ENCODE peak calls at places on chromosomes 11 and 22, in ten cellular contexts. P is neural progenitor cell, Y is GM23338, C is ovary, D is right lobe of liver, S is lung, E is spleen, O is body of pancreas, R is left ventricle myocardium inferior, L is lower lobe of right lung. U is an unnamed sample. For H3K27me3, the result is how much of the 10 kb centered on the place peaks cover.

GRCh38 chr11:47143322-47143721 is 33.4 kb downstream of the ARFGAP2 start:
- DNase-seq in P (no peak), Y (no peak), C (peak), D (no peak), S (no peak), E (no peak), O (no peak), R (peak), L (no peak), U (no peak)

GRCh38 chr11:2791139-2791520 is 91.3 kb upstream of the KCNQ1OT1 start:
- DNase-seq in P (no peak), Y (no peak), C (peak), D (peak), S (no peak), E (peak), O (peak), R (peak), L (peak), U (no peak)

GRCh38 chr11:64355078-64355940 is 3.7 kb upstream of the RPS6KA4 start:
- DNase-seq in P (peak), Y (peak), C (peak), D (peak), S (peak), E (peak), O (peak), R (peak), L (peak), U (peak)

GRCh38 chr11:61973603-61974162 is 6.2 kb upstream of the FTH1 start:
- DNase-seq in P (peak), Y (no peak), C (peak), D (peak), S (no peak), E (peak), O (no peak), R (no peak), L (no peak), U (peak)

GRCh38 chr22:23833017-23833795 is 5.6 kb downstream of the DERL3 start:
- DNase-seq in P (no peak), Y (no peak), C (no peak), D (peak), S (no peak), E (peak), O (no peak), R (no peak), L (peak), U (no peak)

GRCh38 chr11:73797457-73797856 is 9.8 kb downstream of the MRPL48 start:
- DNase-seq in P (no peak), Y (no peak), C (no peak), D (no peak), S (no peak), E (no peak), O (peak), R (peak), L (no peak), U (no peak)

GRCh38 chr22:40541300-40541699 is 95.2 kb downstream of the MRTFA start:
- DNase-seq in P (no peak), Y (no peak), C (no peak), D (no peak), S (no peak), E (no peak), O (no peak), R (no peak), L (no peak), U (no peak)

GRCh38 chr11:20668844-20669832 is at the start of gene NELL1:
- DNase-seq in P (peak), Y (peak), C (no peak), D (no peak), S (no peak), E (no peak), O (no peak), R (no peak), L (no peak), U (no peak)

GRCh38 chr11:129853508-129854228 is 38.0 kb downstream of the TMEM45B start:
- DNase-seq in P (no peak), Y (peak), C (peak), D (peak), S (peak), E (no peak), O (peak), R (no peak), L (peak), U (peak)

GRCh38 chr11:102946237-102946636 is 9.3 kb downstream of the MMP13 start:
- DNase-seq in P (no peak), Y (no peak), C (no peak), D (no peak), S (no peak), E (no peak), O (no peak), R (no peak), L (no peak), U (no peak)

GRCh38 chr11:116110356-116110755 is 606.1 kb upstream of the CADM1 start:
- DNase-seq in P (no peak), Y (no peak), C (no peak), D (no peak), S (no peak), E (no peak), O (no peak), R (no peak), L (no peak), U (no peak)

GRCh38 chr11:8092587-8093424 is 11.8 kb downstream of the TUB start:
- DNase-seq in P (peak), Y (peak), C (peak), D (peak), S (peak), E (peak), O (peak), R (peak), L (peak), U (peak)

GRCh38 chr11:2300936-2301630 is 635 bp downstream of the C11orf21 start:
- DNase-seq in P (no peak), Y (no peak), C (no peak), D (peak), S (peak), E (peak), O (no peak), R (no peak), L (no peak), U (no peak)

GRCh38 chr22:49903322-49904039 is 14.8 kb downstream of the ALG12 start:
- DNase-seq in P (no peak), Y (no peak), C (no peak), D (no peak), S (no peak), E (peak), O (no peak), R (no peak), L (no peak), U (no peak)

GRCh38 chr22:40310081-40310770 is 36.1 kb upstream of the ADSL start:
- DNase-seq in P (no peak), Y (no peak), C (no peak), D (no peak), S (no peak), E (no peak), O (no peak), R (no peak), L (no peak), U (no peak)

GRCh38 chr11:70530629-70531185 is 132.4 kb downstream of the CTTN start:
- DNase-seq in P (no peak), Y (no peak), C (no peak), D (no peak), S (no peak), E (peak), O (no peak), R (peak), L (no peak), U (no peak)

GRCh38 chr11:110873953-110874352 is 161.7 kb upstream of the ARHGAP20 start:
- DNase-seq in P (no peak), Y (no peak), C (no peak), D (no peak), S (no peak), E (no peak), O (no peak), R (no peak), L (no peak), U (no peak)

GRCh38 chr11:84117394-84117793 is 831.2 kb upstream of the CCDC90B start:
- DNase-seq in P (no peak), Y (no peak), C (no peak), D (no peak), S (no peak), E (no peak), O (no peak), R (no peak), L (no peak), U (no peak)

GRCh38 chr11:44861829-44862545 is 88.7 kb downstream of the TP53I11 start:
- DNase-seq in P (peak), Y (peak), C (peak), D (no peak), S (peak), E (peak), O (peak), R (peak), L (peak), U (peak)

GRCh38 chr11:17739945-17740338 is 5.4 kb downstream of the KCNC1 start:
- DNase-seq in P (no peak), Y (no peak), C (no peak), D (no peak), S (no peak), E (peak), O (no peak), R (no peak), L (no peak), U (no peak)

GRCh38 chr11:17742019-17742418 is 7.4 kb downstream of the KCNC1 start:
- DNase-seq in P (no peak), Y (no peak), C (no peak), D (no peak), S (no peak), E (peak), O (no peak), R (no peak), L (no peak), U (no peak)

GRCh38 chr11:17740649-17741235 is 6.2 kb downstream of the KCNC1 start:
- DNase-seq in P (no peak), Y (no peak), C (no peak), D (no peak), S (no peak), E (peak), O (no peak), R (no peak), L (no peak), U (no peak)

GRCh38 chr11:17743026-17743807 is 8.6 kb downstream of the KCNC1 start:
- DNase-seq in P (no peak), Y (no peak), C (no peak), D (no peak), S (no peak), E (peak), O (no peak), R (no peak), L (no peak), U (no peak)

GRCh38 chr11:17741487-17741886 is 6.9 kb downstream of the KCNC1 start:
- DNase-seq in P (no peak), Y (no peak), C (no peak), D (no peak), S (no peak), E (peak), O (no peak), R (no peak), L (no peak), U (no peak)
- H3K27me3 ChIP-seq in P (under half), Y (under half), C (under half), D (under half), S (under half), E (under half), O (under half), R (half or more), L (under half), U (under half)

DNA sequence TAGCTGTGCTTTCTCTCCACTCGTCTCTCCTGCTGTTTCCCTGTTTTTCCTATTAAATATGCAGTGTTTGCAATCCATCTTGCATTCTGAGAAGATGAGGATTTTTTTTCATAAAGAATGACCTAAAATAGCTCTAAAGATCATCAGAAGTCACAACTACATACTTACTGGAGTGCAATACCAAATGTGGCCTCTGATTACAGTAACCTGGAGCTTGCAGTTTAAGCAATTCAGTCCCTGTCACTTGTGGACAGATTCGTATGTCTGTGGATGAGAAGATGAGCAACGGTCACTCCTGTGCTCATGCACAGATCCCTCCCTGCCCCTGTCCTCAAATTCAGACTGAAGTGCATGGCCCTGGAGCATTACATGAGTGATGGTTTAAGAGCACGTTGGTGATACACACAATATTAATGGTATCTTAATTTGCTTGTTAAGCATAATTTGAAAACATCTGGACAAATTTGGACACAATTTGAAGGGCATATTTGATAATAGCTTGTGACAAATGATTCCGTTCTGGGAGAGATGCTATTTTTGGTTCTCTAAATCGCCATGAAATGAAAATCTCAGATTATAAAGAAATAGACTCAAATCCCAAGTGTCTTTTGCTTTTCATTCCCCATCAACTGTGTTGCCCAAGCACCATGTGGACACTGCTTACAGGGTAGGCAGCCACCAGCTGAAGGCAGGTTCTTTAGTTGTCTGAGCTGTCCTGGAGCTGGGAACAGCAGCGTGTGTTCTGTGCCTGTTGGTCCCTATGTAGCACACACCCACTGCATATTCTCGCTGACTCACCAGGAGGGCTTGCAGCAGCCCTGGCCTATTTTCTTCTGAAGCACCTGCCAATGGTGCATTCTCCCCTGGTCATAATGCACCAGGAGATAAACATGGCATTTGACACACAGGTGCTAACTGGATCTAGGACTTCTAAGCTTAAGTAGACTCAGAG is 32.6 kb upstream of the PRAME start:
- DNase-seq in P (no peak), Y (no peak), C (no peak), D (no peak), S (no peak), E (no peak), O (no peak), R (no peak), L (no peak), U (no peak)
- TF ChIP-seq CTCF in P (no peak), Y (no peak), C (no peak), D (peak), S (no peak), E (no peak), O (no peak), R (no peak), L (no peak), U (no peak)

GRCh38 chr11:123806249-123806648 is at the start of gene OR6M1:
- DNase-seq in P (no peak), Y (no peak), C (no peak), D (no peak), S (no peak), E (no peak), O (no peak), R (no peak), L (no peak), U (no peak)
- H3K27me3 ChIP-seq in P (under half), Y (under half), C (under half), D (under half), S (under half), E (under half), O (under half), R (under half), L (under half), U (under half)

GRCh38 chr11:32847511-32847910 is 17.8 kb downstream of the PRRG4 start:
- DNase-seq in P (no peak), Y (no peak), C (no peak), D (no peak), S (no peak), E (no peak), O (no peak), R (no peak), L (no peak), U (no peak)

GRCh38 chr11:32852142-32852541 is 22.4 kb downstream of the PRRG4 start:
- DNase-seq in P (no peak), Y (no peak), C (no peak), D (no peak), S (peak), E (no peak), O (no peak), R (no peak), L (no peak), U (peak)

DNA sequence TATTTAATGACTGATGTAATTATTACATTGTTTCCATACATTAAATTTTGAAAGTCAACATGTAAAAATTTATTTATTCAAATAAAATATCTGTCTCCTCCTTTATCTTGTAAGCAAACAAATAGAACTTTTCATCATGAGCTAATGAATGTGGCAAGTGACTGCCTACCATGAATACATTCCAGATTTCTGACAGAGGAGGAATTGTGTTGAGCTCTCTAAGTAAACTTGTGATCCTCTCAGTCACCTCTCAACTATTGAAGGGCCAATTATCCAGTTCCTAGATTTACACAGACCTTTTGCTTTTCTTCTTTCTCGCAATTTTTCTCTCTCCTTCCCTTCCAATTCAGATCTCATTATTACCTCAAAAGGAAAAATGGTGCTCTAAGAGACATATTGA is 21.5 kb downstream of the PRRG4 start:
- DNase-seq in P (no peak), Y (no peak), C (no peak), D (no peak), S (no peak), E (no peak), O (no peak), R (no peak), L (no peak), U (no peak)
- TF ChIP-seq CTCF in P (no peak), Y (no peak), C (no peak), D (no peak), S (no peak), E (no peak), O (no peak), R (no peak), L (no peak), U (no peak)

DNA sequence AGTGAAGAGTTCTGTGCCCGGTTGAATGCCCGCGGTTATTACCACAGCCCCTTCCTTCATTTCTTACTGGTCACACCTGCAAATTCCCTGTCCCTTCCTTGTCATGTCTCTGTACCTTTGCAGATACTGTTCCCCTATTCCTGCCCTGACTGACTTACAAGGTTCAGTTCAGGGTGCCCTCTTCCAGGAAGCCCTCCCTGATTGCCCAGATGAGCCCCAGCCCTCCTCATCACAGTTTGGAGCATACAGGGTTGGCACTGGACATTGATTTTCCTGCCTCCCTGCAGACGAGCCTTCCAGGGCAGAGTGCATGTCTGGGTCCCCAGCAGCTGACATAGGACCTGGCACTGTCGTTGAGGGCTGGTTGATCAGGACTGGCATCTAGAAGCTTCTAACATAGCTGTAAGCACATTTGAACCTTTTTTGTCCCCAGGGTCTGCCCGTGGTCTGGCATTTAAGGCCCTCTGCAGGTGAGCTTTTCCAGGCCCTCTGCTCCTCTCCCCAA is 70.4 kb upstream of the SHISAL1 start:
- DNase-seq in P (no peak), Y (no peak), C (no peak), D (peak), S (no peak), E (peak), O (no peak), R (no peak), L (peak), U (no peak)
- H3K27me3 ChIP-seq in P (under half), Y (under half), C (under half), D (under half), S (under half), E (under half), O (under half), R (under half), L (under half), U (under half)

GRCh38 chr22:32413715-32414114 is 1.7 kb upstream of the RTCB start:
- DNase-seq in P (no peak), Y (peak), C (no peak), D (no peak), S (no peak), E (no peak), O (no peak), R (no peak), L (no peak), U (no peak)
- TF ChIP-seq CTCF in P (peak), Y (peak), C (no peak), D (peak), S (no peak), E (no peak), O (no peak), R (peak), L (peak), U (peak)